ENCODE peak calls at places on chromosomes 3 and 15, in eight cellular contexts. One of them, this sample, is unnamed.
A peak's percentile ranks its signal among the peaks of the same experiment; 100 is the strongest.

GRCh38 chr3:163671201-163671600 is 1407.1 kb downstream of the SI start:
- DNase-seq in NCI-H748 treated with DMSO at 0.1 percent for 48 hours: no peak
- DNase-seq in Right ventricle myocardium superior: no peak
- DNase-seq in activated T-helper 1 cell treated with Interleukin-2 at 50 U/mL for 16 hours: no peak
- DNase-seq in NT2/D1: no peak
- DNase-seq in activated T-cell treated with anti-CD3 and anti-CD28 coated beads, Interleukin-2, amount 50 U/mL, for 72 hours: no peak
- DNase-seq in stimulated activated CD8-positive, alpha-beta memory T cell treated with anti-CD3 and anti-CD28 coated beads, Interleukin-2, amount 100 ng/mL, for 1 hour: no peak
- DNase-seq in ACHN: no peak
- DNase-seq in this sample: no peak

GRCh38 chr3:10108091-10108490 is at the start of gene FANCD2OS:
- DNase-seq in activated T-cell treated with anti-CD3 and anti-CD28 coated beads, Interleukin-2, amount 50 U/mL, for 72 hours: no peak
- DNase-seq in stimulated activated CD8-positive, alpha-beta memory T cell treated with anti-CD3 and anti-CD28 coated beads, Interleukin-2, amount 100 ng/mL, for 1 hour: no peak
- DNase-seq in ACHN: no peak
- DNase-seq in Right ventricle myocardium superior: no peak
- DNase-seq in NCI-H748 treated with DMSO at 0.1 percent for 48 hours: no peak
- DNase-seq in activated T-helper 1 cell treated with Interleukin-2 at 50 U/mL for 16 hours: no peak
- DNase-seq in NT2/D1: no peak
- DNase-seq in this sample: no peak

GRCh38 chr3:149197669-149198068 is 24.0 kb downstream of the CP start:
- DNase-seq in ACHN: no peak
- DNase-seq in Right ventricle myocardium superior: no peak
- DNase-seq in stimulated activated CD8-positive, alpha-beta memory T cell treated with anti-CD3 and anti-CD28 coated beads, Interleukin-2, amount 100 ng/mL, for 1 hour: no peak
- DNase-seq in NCI-H748 treated with DMSO at 0.1 percent for 48 hours: no peak
- DNase-seq in activated T-cell treated with anti-CD3 and anti-CD28 coated beads, Interleukin-2, amount 50 U/mL, for 72 hours: no peak
- DNase-seq in NT2/D1: peak; percentile 33
- DNase-seq in activated T-helper 1 cell treated with Interleukin-2 at 50 U/mL for 16 hours: no peak
- DNase-seq in this sample: no peak

GRCh38 chr3:72334681-72335457 is 513.4 kb downstream of the SHQ1 start:
- DNase-seq in stimulated activated CD8-positive, alpha-beta memory T cell treated with anti-CD3 and anti-CD28 coated beads, Interleukin-2, amount 100 ng/mL, for 1 hour: no peak
- DNase-seq in NT2/D1: peak; percentile 91
- DNase-seq in activated T-helper 1 cell treated with Interleukin-2 at 50 U/mL for 16 hours: no peak
- DNase-seq in activated T-cell treated with anti-CD3 and anti-CD28 coated beads, Interleukin-2, amount 50 U/mL, for 72 hours: no peak
- DNase-seq in ACHN: no peak
- DNase-seq in NCI-H748 treated with DMSO at 0.1 percent for 48 hours: no peak
- DNase-seq in Right ventricle myocardium superior: no peak
- DNase-seq in this sample: no peak

GRCh38 chr15:52980446-52980845 is 190.3 kb upstream of the ONECUT1 start:
- DNase-seq in NCI-H748 treated with DMSO at 0.1 percent for 48 hours: no peak
- DNase-seq in stimulated activated CD8-positive, alpha-beta memory T cell treated with anti-CD3 and anti-CD28 coated beads, Interleukin-2, amount 100 ng/mL, for 1 hour: no peak
- DNase-seq in activated T-cell treated with anti-CD3 and anti-CD28 coated beads, Interleukin-2, amount 50 U/mL, for 72 hours: no peak
- DNase-seq in ACHN: no peak
- DNase-seq in Right ventricle myocardium superior: no peak
- DNase-seq in NT2/D1: no peak
- DNase-seq in activated T-helper 1 cell treated with Interleukin-2 at 50 U/mL for 16 hours: no peak
- DNase-seq in this sample: no peak

GRCh38 chr3:101388706-101389105 is 68.3 kb upstream of the IMPG2 start:
- DNase-seq in NCI-H748 treated with DMSO at 0.1 percent for 48 hours: no peak
- DNase-seq in NT2/D1: no peak
- DNase-seq in activated T-cell treated with anti-CD3 and anti-CD28 coated beads, Interleukin-2, amount 50 U/mL, for 72 hours: no peak
- DNase-seq in Right ventricle myocardium superior: no peak
- DNase-seq in stimulated activated CD8-positive, alpha-beta memory T cell treated with anti-CD3 and anti-CD28 coated beads, Interleukin-2, amount 100 ng/mL, for 1 hour: no peak
- DNase-seq in activated T-helper 1 cell treated with Interleukin-2 at 50 U/mL for 16 hours: no peak
- DNase-seq in ACHN: no peak
- DNase-seq in this sample: no peak

GRCh38 chr15:78619022-78619950 is 1.5 kb downstream of the CHRNA3 start:
- DNase-seq in activated T-helper 1 cell treated with Interleukin-2 at 50 U/mL for 16 hours: no peak
- DNase-seq in activated T-cell treated with anti-CD3 and anti-CD28 coated beads, Interleukin-2, amount 50 U/mL, for 72 hours: no peak
- DNase-seq in ACHN: no peak
- DNase-seq in NT2/D1: no peak
- DNase-seq in stimulated activated CD8-positive, alpha-beta memory T cell treated with anti-CD3 and anti-CD28 coated beads, Interleukin-2, amount 100 ng/mL, for 1 hour: no peak
- DNase-seq in NCI-H748 treated with DMSO at 0.1 percent for 48 hours: no peak
- DNase-seq in Right ventricle myocardium superior: no peak
- DNase-seq in this sample: no peak

GRCh38 chr3:197394464-197395321 is 96.3 kb upstream of the DLG1 start:
- DNase-seq in NT2/D1: no peak
- DNase-seq in Right ventricle myocardium superior: peak; percentile 75
- DNase-seq in stimulated activated CD8-positive, alpha-beta memory T cell treated with anti-CD3 and anti-CD28 coated beads, Interleukin-2, amount 100 ng/mL, for 1 hour: peak; percentile 1
- DNase-seq in NCI-H748 treated with DMSO at 0.1 percent for 48 hours: no peak
- DNase-seq in ACHN: peak; percentile 99
- DNase-seq in activated T-helper 1 cell treated with Interleukin-2 at 50 U/mL for 16 hours: peak; percentile 3
- DNase-seq in activated T-cell treated with anti-CD3 and anti-CD28 coated beads, Interleukin-2, amount 50 U/mL, for 72 hours: peak; percentile 75
- DNase-seq in this sample: no peak